ENCODE peak calls at places on chromosomes 11 and 22, in ten cellular contexts. P is tibial artery; D is NCI-H2029 treated with DMSO at 0.1 percent for 48 hours; J is activated effector memory CD4-positive, alpha-beta T cell treated with anti-CD3 and anti-CD28 coated beads, Interleukin-2, amount 50 U/mL, for 16 hours; G is pancreas; A is ELR; V is ureter; M is heart left ventricle; O is SHP77; E is prostate gland. I is an unnamed sample.

GRCh38 chr11:114058871-114059277 is 637 bp upstream of the ZBTB16 start:
- DNase-seq in V (no peak), P (no peak), M (no peak), E (no peak), O (no peak), J (no peak), A (no peak), D (no peak), G (no peak), I (no peak)

GRCh38 chr11:111696556-111696955 is 69.6 kb downstream of the PPP2R1B start:
- DNase-seq in D (no peak), J (no peak), A (peak; percentile 40), P (no peak), O (no peak), G (no peak), V (no peak), M (no peak), E (no peak), I (no peak)

GRCh38 chr22:50267591-50268390 is 2.4 kb downstream of the MAPK11 start:
- DNase-seq in V (peak; percentile 70), P (no peak), M (peak; percentile 61), G (peak; percentile 68), J (peak; percentile 84), D (no peak), E (peak; percentile 82), O (no peak), A (peak; percentile 47), I (no peak)

GRCh38 chr11:65786008-65786785 is 666 bp upstream of the OVOL1 start:
- DNase-seq in E (peak; percentile 50), A (no peak), G (no peak), V (no peak), D (no peak), O (no peak), J (peak; percentile 73), P (no peak), M (no peak), I (no peak)

GRCh38 chr11:35367491-35367890 is 51.9 kb downstream of the SLC1A2 start:
- DNase-seq in E (no peak), G (no peak), A (peak; percentile 84), O (no peak), D (no peak), V (no peak), J (no peak), P (no peak), M (peak; percentile 38), I (no peak)

GRCh38 chr11:45885274-45885920 is at the start of gene MAPK8IP1:
- DNase-seq in A (peak; percentile 55), D (no peak), O (peak; percentile 78), M (peak; percentile 55), P (no peak), G (peak; percentile 56), J (peak; percentile 84), V (no peak), E (peak; percentile 34), I (no peak)

GRCh38 chr11:17188675-17189074 is 19.1 kb downstream of the PIK3C2A start:
- DNase-seq in V (no peak), D (no peak), O (no peak), E (no peak), M (no peak), P (no peak), J (no peak), A (no peak), G (no peak), I (no peak)

GRCh38 chr11:2724653-2725366 is 25.0 kb upstream of the KCNQ1OT1 start:
- DNase-seq in O (no peak), P (no peak), G (no peak), E (no peak), V (no peak), M (no peak), J (no peak), D (no peak), A (no peak), I (no peak)

GRCh38 chr11:124896821-124897391 is 759 bp downstream of the ROBO4 start:
- DNase-seq in M (no peak), P (no peak), E (no peak), G (no peak), A (no peak), D (no peak), J (no peak), O (no peak), V (peak; percentile 41), I (peak; percentile 76)